ENCODE peak calls at places on chromosomes 12 and 14, in four cellular contexts. U is activated naive CD4-positive, alpha-beta T cell treated with anti-CD3 and anti-CD28 coated beads, Interleukin-2, amount 10 ng/mL, durations not matched to agents 7 days and 5 days; Y is cardiac fibroblast; L is NCI-H345. N is an unnamed sample.

GRCh38 chr14:92277031-92277430 is 45.9 kb upstream of the SLC24A4 start:
- DNase-seq in U (no peak), Y (peak), L (no peak), N (no peak)

GRCh38 chr14:42014301-42014700 is 407.6 kb downstream of the LRFN5 start:
- DNase-seq in U (no peak), Y (no peak), L (no peak), N (no peak)

GRCh38 chr12:42695490-42695995 is 106.0 kb upstream of the PRICKLE1 start:
- DNase-seq in U (no peak), Y (no peak), L (no peak), N (no peak)

GRCh38 chr12:118120579-118121363 is 15.2 kb upstream of the PEBP1 start:
- DNase-seq in U (peak), Y (peak), L (peak), N (peak)

GRCh38 chr14:21840765-21841164 is 167.1 kb upstream of the OR4E1 start:
- DNase-seq in U (no peak), Y (peak), L (no peak), N (no peak)

GRCh38 chr14:37279818-37280217 is 82.1 kb downstream of the MIPOL1 start:
- DNase-seq in U (no peak), Y (no peak), L (no peak), N (no peak)

GRCh38 chr12:104529130-104529874 is 72.6 kb downstream of the CHST11 start:
- DNase-seq in U (no peak), Y (no peak), L (no peak), N (no peak)

GRCh38 chr14:61466249-61466904 is 145.0 kb downstream of the PRKCH start:
- DNase-seq in U (no peak), Y (peak), L (no peak), N (peak)

GRCh38 chr14:72788255-72788654 is 105.6 kb downstream of the DPF3 start:
- DNase-seq in U (no peak), Y (no peak), L (no peak), N (no peak)

GRCh38 chr14:69137456-69138188 is 15.3 kb downstream of the DCAF5 start:
- DNase-seq in U (no peak), Y (no peak), L (no peak), N (peak)

GRCh38 chr12:121170581-121171260 is 38.0 kb downstream of the P2RX7 start:
- DNase-seq in U (no peak), Y (peak), L (no peak), N (no peak)

GRCh38 chr14:68562911-68563255 is 230.0 kb downstream of the ZFP36L1 start:
- DNase-seq in U (no peak), Y (no peak), L (no peak), N (no peak)

GRCh38 chr12:19220205-19220604 is 90.7 kb downstream of the PLEKHA5 start:
- DNase-seq in U (no peak), Y (peak), L (no peak), N (peak)

GRCh38 chr14:103517626-103518415 is 4.8 kb downstream of the CKB start:
- DNase-seq in U (no peak), Y (no peak), L (no peak), N (peak)

GRCh38 chr12:6788972-6789905 is at the start of gene CD4:
- DNase-seq in U (peak), Y (no peak), L (no peak), N (no peak)

GRCh38 chr12:23126794-23127193 is 501.8 kb downstream of the ETNK1 start:
- DNase-seq in U (no peak), Y (no peak), L (no peak), N (no peak)

GRCh38 chr14:57390806-57391562 is 598 bp downstream of the NAA30 start:
- DNase-seq in U (peak), Y (peak), L (no peak), N (peak)

GRCh38 chr12:119090865-119091264 is 87.9 kb upstream of the HSPB8 start:
- DNase-seq in U (no peak), Y (no peak), L (no peak), N (no peak)

GRCh38 chr12:15631007-15631715 is 158.0 kb downstream of the EPS8 start:
- DNase-seq in U (no peak), Y (no peak), L (no peak), N (no peak)

GRCh38 chr14:71050227-71050823 is 143.1 kb downstream of the PCNX1 start:
- DNase-seq in U (no peak), Y (peak), L (no peak), N (no peak)